ENCODE peak calls at places on chromosome 6, in six cellular contexts. A is cardiac fibroblast; N is central memory CD8-positive, alpha-beta T cell; C is amniotic stem cell; I is posterior vena cava; D is NCI-H774. W is an unnamed sample.

GRCh38 chr6:56688521-56688920 is 45.8 kb upstream of the DST start:
- DNase-seq in A (peak), N (no peak), C (no peak), I (no peak), D (no peak), W (no peak)

GRCh38 chr6:166872431-166873139 is 83.8 kb downstream of the RNASET2 start:
- DNase-seq in A (no peak), N (no peak), C (no peak), I (no peak), D (no peak), W (no peak)

GRCh38 chr6:148343028-148343374 is 363 bp downstream of the SASH1 start:
- DNase-seq in A (no peak), N (no peak), C (no peak), I (no peak), D (no peak), W (no peak)

GRCh38 chr6:88655586-88655985 is 307.8 kb downstream of the RNGTT start:
- DNase-seq in A (no peak), N (no peak), C (no peak), I (no peak), D (no peak), W (no peak)

GRCh38 chr6:56043761-56044160 is 168.4 kb upstream of the BMP5 start:
- DNase-seq in A (no peak), N (no peak), C (no peak), I (no peak), D (no peak), W (no peak)

GRCh38 chr6:98957440-98957839 is 9.7 kb upstream of the FBXL4 start:
- DNase-seq in A (peak), N (no peak), C (peak), I (no peak), D (no peak), W (no peak)

GRCh38 chr6:54864272-54864671 is 17.7 kb downstream of the FAM83B start:
- DNase-seq in A (no peak), N (no peak), C (no peak), I (no peak), D (no peak), W (no peak)

GRCh38 chr6:89999154-89999553 is 104.9 kb downstream of the GJA10 start:
- DNase-seq in A (no peak), N (no peak), C (no peak), I (no peak), D (peak), W (no peak)

GRCh38 chr6:12064538-12064937 is 52.4 kb downstream of the HIVEP1 start:
- DNase-seq in A (no peak), N (no peak), C (no peak), I (no peak), D (no peak), W (no peak)

GRCh38 chr6:105459049-105459448 is 56.2 kb upstream of the PREP start:
- DNase-seq in A (peak), N (no peak), C (no peak), I (no peak), D (no peak), W (no peak)

GRCh38 chr6:32973934-32974333 is 5.5 kb downstream of the BRD2 start:
- DNase-seq in A (peak), N (no peak), C (peak), I (no peak), D (no peak), W (no peak)

GRCh38 chr6:28944412-28945006 is 20.7 kb upstream of the TRIM27 start:
- DNase-seq in A (peak), N (peak), C (no peak), I (no peak), D (peak), W (no peak)